ENCODE peak calls at places on chromosome 13, in four cellular contexts. D is H1, B is K562, Z is GM12878. J is an unnamed sample.

GRCh38 chr13:98202026-98202425 is 25.0 kb upstream of the RNF113B start:
- DNase-seq in D (no peak), B (no peak), Z (peak; percentile 17), J (peak; percentile 59)

GRCh38 chr13:34148359-34148758 is 330.4 kb downstream of the RFC3 start:
- DNase-seq in D (no peak), B (no peak), Z (no peak), J (no peak)

GRCh38 chr13:30857018-30857417 is 49.1 kb upstream of the MEDAG start:
- DNase-seq in D (no peak), B (no peak), Z (no peak), J (no peak)

GRCh38 chr13:94712812-94713555 is 639 bp upstream of the SOX21 start:
- DNase-seq in D (no peak), B (no peak), Z (no peak), J (no peak)

GRCh38 chr13:50011461-50011860 is 3.8 kb upstream of the KCNRG start:
- DNase-seq in D (no peak), B (no peak), Z (no peak), J (no peak)

GRCh38 chr13:26541678-26542553 is 15.6 kb upstream of the WASF3 start:
- DNase-seq in D (no peak), B (no peak), Z (no peak), J (no peak)

GRCh38 chr13:98216711-98217110 is 39.6 kb upstream of the RNF113B start:
- DNase-seq in D (no peak), B (no peak), Z (peak; percentile 15), J (no peak)

GRCh38 chr13:23202383-23202782 is 21.6 kb downstream of the SGCG start:
- DNase-seq in D (no peak), B (no peak), Z (no peak), J (no peak)

GRCh38 chr13:34076319-34076718 is 258.4 kb downstream of the RFC3 start:
- DNase-seq in D (no peak), B (no peak), Z (no peak), J (no peak)

GRCh38 chr13:76886005-76886291 is 257 bp downstream of the KCTD12 start:
- DNase-seq in D (no peak), B (no peak), Z (no peak), J (no peak)

GRCh38 chr13:39864221-39864620 is 208.8 kb downstream of the COG6 start:
- DNase-seq in D (no peak), B (no peak), Z (no peak), J (no peak)

GRCh38 chr13:57813641-57814040 is 182.1 kb downstream of the PCDH17 start:
- DNase-seq in D (no peak), B (no peak), Z (no peak), J (no peak)

GRCh38 chr13:109918179-109918651 is 131.8 kb upstream of the IRS2 start:
- DNase-seq in D (no peak), B (no peak), Z (no peak), J (no peak)

GRCh38 chr13:45564108-45564507 is 51.4 kb downstream of the ERICH6B start:
- DNase-seq in D (no peak), B (no peak), Z (no peak), J (peak; percentile 22)

GRCh38 chr13:42110410-42111155 is 62.1 kb downstream of the DGKH start:
- DNase-seq in D (no peak), B (peak; percentile 59), Z (peak; percentile 68), J (peak; percentile 54)

GRCh38 chr13:82947121-82948077 is 934.9 kb downstream of the SLITRK1 start:
- DNase-seq in D (no peak), B (no peak), Z (no peak), J (no peak)

GRCh38 chr13:93715866-93716265 is 489.3 kb downstream of the GPC6 start:
- DNase-seq in D (no peak), B (no peak), Z (no peak), J (no peak)

GRCh38 chr13:52449323-52450011 is 967 bp downstream of the VPS36 start:
- DNase-seq in D (no peak), B (no peak), Z (no peak), J (no peak)

GRCh38 chr13:76687467-76687866 is 198.7 kb downstream of the KCTD12 start:
- DNase-seq in D (no peak), B (no peak), Z (no peak), J (no peak)

GRCh38 chr13:71115301-71115700 is 751.7 kb downstream of the DACH1 start:
- DNase-seq in D (no peak), B (no peak), Z (no peak), J (no peak)

GRCh38 chr13:104779311-104779710 is 1713.1 kb upstream of the SLC10A2 start:
- DNase-seq in D (peak; percentile 27), B (no peak), Z (no peak), J (no peak)

GRCh38 chr13:86446311-86446710 is 647.1 kb upstream of the SLITRK6 start:
- DNase-seq in D (peak; percentile 38), B (no peak), Z (no peak), J (no peak)

GRCh38 chr13:66553391-66553790 is 676.7 kb downstream of the PCDH9 start:
- DNase-seq in D (no peak), B (no peak), Z (no peak), J (no peak)

GRCh38 chr13:36831291-36831690 is 12.3 kb downstream of the RFXAP start:
- DNase-seq in D (no peak), B (no peak), Z (no peak), J (no peak)

GRCh38 chr13:46521486-46521885 is 31.5 kb upstream of the LRCH1 start:
- DNase-seq in D (no peak), B (no peak), Z (no peak), J (no peak)

GRCh38 chr13:19818223-19818842 is 35.6 kb upstream of the PSPC1 start:
- DNase-seq in D (peak; percentile 77), B (peak; percentile 48), Z (no peak), J (peak; percentile 4)

GRCh38 chr13:51848674-51849073 is 3.7 kb upstream of the TMEM272 start:
- DNase-seq in D (no peak), B (no peak), Z (no peak), J (peak; percentile 15)

GRCh38 chr13:45595968-45596367 is 19.6 kb downstream of the ERICH6B start:
- DNase-seq in D (no peak), B (no peak), Z (no peak), J (no peak)

GRCh38 chr13:58953638-58954037 is 1210.1 kb downstream of the DIAPH3 start:
- DNase-seq in D (no peak), B (no peak), Z (peak; percentile 87), J (no peak)

GRCh38 chr13:49754146-49754545 is 38.3 kb downstream of the KPNA3 start:
- DNase-seq in D (no peak), B (no peak), Z (no peak), J (no peak)

GRCh38 chr13:41231025-41231677 is 32.2 kb downstream of the MTRF1 start:
- DNase-seq in D (no peak), B (no peak), Z (no peak), J (no peak)

GRCh38 chr13:52393572-52394357 is 12.2 kb downstream of the THSD1 start:
- DNase-seq in D (no peak), B (no peak), Z (no peak), J (no peak)

GRCh38 chr13:113936166-113936565 is 37.7 kb downstream of the C13orf46 start:
- DNase-seq in D (no peak), B (no peak), Z (no peak), J (no peak)

GRCh38 chr13:109629737-109630136 is 156.6 kb downstream of the IRS2 start:
- DNase-seq in D (no peak), B (no peak), Z (no peak), J (no peak)

GRCh38 chr13:41523396-41523795 is 66.0 kb downstream of the RGCC start:
- DNase-seq in D (no peak), B (peak; percentile 6), Z (no peak), J (no peak)

GRCh38 chr13:56510836-56511235 is 629.9 kb upstream of the PRR20A start:
- DNase-seq in D (no peak), B (no peak), Z (no peak), J (no peak)

GRCh38 chr13:89363144-89363543 is 1692.0 kb downstream of the SLITRK5 start:
- DNase-seq in D (no peak), B (peak; percentile 0), Z (no peak), J (no peak)

DNA sequence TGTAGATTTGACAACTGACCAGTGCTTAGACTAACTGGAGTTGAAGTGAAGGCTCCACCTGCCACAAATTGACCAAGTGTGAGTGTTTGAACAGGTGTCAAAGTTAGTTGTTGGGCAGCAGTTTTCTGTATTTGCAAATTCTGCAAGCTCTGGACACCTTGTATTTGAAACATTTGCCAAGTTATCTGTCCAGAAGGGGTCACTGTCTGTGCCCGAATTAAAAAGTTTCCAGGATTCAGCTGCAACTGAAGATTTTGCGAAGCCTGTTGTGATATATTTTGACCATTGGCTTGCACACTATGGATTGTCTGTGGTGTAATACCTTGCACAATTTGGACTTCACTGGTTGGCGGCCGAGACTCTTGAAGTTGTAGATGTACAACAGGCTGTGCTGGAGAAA is 1690.7 kb downstream of the SLITRK5 start:
- DNase-seq in D (no peak), B (no peak), Z (no peak), J (no peak)
- TF ChIP-seq RAD21 in D (peak; percentile 18), B (no peak), Z (no peak), J (no peak)

GRCh38 chr13:38166121-38166520 is 183.5 kb upstream of the UFM1 start:
- DNase-seq in D (no peak), B (no peak), Z (no peak), J (no peak)

GRCh38 chr13:38167164-38167822 is 182.4 kb upstream of the UFM1 start:
- DNase-seq in D (no peak), B (no peak), Z (peak; percentile 8), J (no peak)
- H2AFZ ChIP-seq in D (no peak overlapping the region), B (no peak overlapping the region), Z (no peak overlapping the region), J (no peak overlapping the region)

DNA sequence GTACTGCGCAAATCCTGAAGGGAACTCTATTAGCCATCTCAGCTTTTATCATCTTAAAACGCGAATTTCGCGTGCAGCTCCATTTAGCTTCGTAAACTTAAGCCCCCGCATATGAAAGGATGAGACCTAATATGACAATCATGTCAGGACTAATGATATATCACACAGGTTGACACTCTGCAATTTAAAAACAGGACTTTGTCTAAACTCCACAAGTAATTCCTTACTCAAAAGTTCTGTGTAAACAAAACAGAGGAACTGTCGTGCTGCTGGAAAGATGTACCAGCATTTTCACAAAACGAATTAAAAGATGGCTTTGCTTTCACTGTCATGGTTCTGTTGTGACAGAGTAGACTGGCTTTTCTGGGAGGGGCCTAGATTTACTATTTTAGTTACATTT is 747 bp downstream of the LACC1 start:
- DNase-seq in D (no peak), B (no peak), Z (no peak), J (no peak)
- TF ChIP-seq ATF2 in D (no peak), B (no peak), Z (no peak), J (no peak)

GRCh38 chr13:99792079-99792921 is 179.3 kb downstream of the ZIC5 start:
- DNase-seq in D (no peak), B (no peak), Z (no peak), J (no peak)

GRCh38 chr13:99798756-99799155 is 172.8 kb downstream of the ZIC5 start:
- DNase-seq in D (no peak), B (no peak), Z (no peak), J (no peak)

GRCh38 chr13:99797716-99798115 is 173.9 kb downstream of the ZIC5 start:
- DNase-seq in D (no peak), B (no peak), Z (no peak), J (no peak)

GRCh38 chr13:99800004-99800403 is 171.6 kb downstream of the ZIC5 start:
- DNase-seq in D (no peak), B (peak; percentile 3), Z (no peak), J (no peak)

GRCh38 chr13:99796175-99796819 is 175.3 kb downstream of the ZIC5 start:
- DNase-seq in D (no peak), B (peak; percentile 61), Z (no peak), J (peak; percentile 29)
- TF ChIP-seq RAD21 in D (no peak), B (no peak), Z (no peak), J (no peak)

J was measured in HepG2.